ENCODE peak calls at places on chromosomes 4 and X, in six cellular contexts. One of them, this sample, is unnamed.
A peak's percentile ranks its signal among the peaks of the same experiment; 100 is the strongest.

GRCh38 chr4:148574941-148575340 is 132.7 kb upstream of the NR3C2 start:
- DNase-seq in psoas muscle: no peak
- DNase-seq in SJSA1: no peak
- DNase-seq in left ventricle myocardium inferior: no peak
- DNase-seq in transverse colon: no peak
- DNase-seq in H9: no peak
- DNase-seq in this sample: no peak

GRCh38 chr4:83686166-83686565 is 150.3 kb downstream of the GPAT3 start:
- DNase-seq in psoas muscle: no peak
- DNase-seq in SJSA1: no peak
- DNase-seq in left ventricle myocardium inferior: no peak
- DNase-seq in transverse colon: no peak
- DNase-seq in H9: no peak
- DNase-seq in this sample: no peak

GRCh38 chrX:34927866-34928265 is 14.7 kb upstream of the FAM47B start:
- DNase-seq in psoas muscle: no peak
- DNase-seq in SJSA1: no peak
- DNase-seq in left ventricle myocardium inferior: no peak
- DNase-seq in transverse colon: no peak
- DNase-seq in H9: no peak
- DNase-seq in this sample: no peak

GRCh38 chrX:5632061-5632614 is 596.5 kb downstream of the NLGN4X start:
- DNase-seq in psoas muscle: no peak
- DNase-seq in SJSA1: no peak
- DNase-seq in left ventricle myocardium inferior: no peak
- DNase-seq in transverse colon: no peak
- DNase-seq in H9: no peak
- DNase-seq in this sample: no peak

GRCh38 chrX:2351999-2352995 is 148.5 kb downstream of the DHRSX start:
- DNase-seq in psoas muscle: peak; percentile 20
- DNase-seq in SJSA1: peak; percentile 95
- DNase-seq in left ventricle myocardium inferior: no peak
- DNase-seq in transverse colon: no peak
- DNase-seq in H9: no peak
- DNase-seq in this sample: no peak

GRCh38 chrX:115562492-115562872 is 1.5 kb downstream of the PLS3 start:
- DNase-seq in psoas muscle: no peak
- DNase-seq in SJSA1: no peak
- DNase-seq in left ventricle myocardium inferior: no peak
- DNase-seq in transverse colon: no peak
- DNase-seq in H9: peak; percentile 46
- DNase-seq in this sample: no peak

GRCh38 chrX:132480581-132481203 is 8.1 kb downstream of the MBNL3 start:
- DNase-seq in psoas muscle: peak; percentile 11
- DNase-seq in SJSA1: no peak
- DNase-seq in left ventricle myocardium inferior: no peak
- DNase-seq in transverse colon: peak; percentile 64
- DNase-seq in H9: no peak
- DNase-seq in this sample: no peak

GRCh38 chr4:107951551-107951950 is 20.2 kb downstream of the CYP2U1 start:
- DNase-seq in psoas muscle: no peak
- DNase-seq in SJSA1: no peak
- DNase-seq in left ventricle myocardium inferior: no peak
- DNase-seq in transverse colon: no peak
- DNase-seq in H9: no peak
- DNase-seq in this sample: no peak

GRCh38 chr4:124030038-124030638 is 633.5 kb downstream of the SPRY1 start:
- DNase-seq in psoas muscle: no peak
- DNase-seq in SJSA1: no peak
- DNase-seq in left ventricle myocardium inferior: peak; percentile 38
- DNase-seq in transverse colon: no peak
- DNase-seq in H9: no peak
- DNase-seq in this sample: no peak

GRCh38 chrX:42776195-42776594 is 1.8 kb downstream of the PPP1R2C start:
- DNase-seq in psoas muscle: no peak
- DNase-seq in SJSA1: no peak
- DNase-seq in left ventricle myocardium inferior: no peak
- DNase-seq in transverse colon: no peak
- DNase-seq in H9: no peak
- DNase-seq in this sample: no peak

GRCh38 chr4:2262145-2262943 is 435 bp upstream of the MXD4 start:
- DNase-seq in psoas muscle: peak; percentile 100
- DNase-seq in SJSA1: peak; percentile 95
- DNase-seq in left ventricle myocardium inferior: peak; percentile 100
- DNase-seq in transverse colon: peak; percentile 99
- DNase-seq in H9: peak; percentile 99
- DNase-seq in this sample: peak; percentile 100
- H3K4me1 ChIP-seq in psoas muscle: peaks cover 60% of the 10 kb centered on the region
- H3K4me1 ChIP-seq in SJSA1: no peaks in the 10 kb centered on the region
- H3K4me1 ChIP-seq in left ventricle myocardium inferior: peaks cover 91% of the 10 kb centered on the region
- H3K4me1 ChIP-seq in transverse colon: peaks cover 68% of the 10 kb centered on the region
- H3K4me1 ChIP-seq in H9: peaks cover 2% of the 10 kb centered on the region
- H3K4me1 ChIP-seq in this sample: peaks cover 34% of the 10 kb centered on the region

DNA sequence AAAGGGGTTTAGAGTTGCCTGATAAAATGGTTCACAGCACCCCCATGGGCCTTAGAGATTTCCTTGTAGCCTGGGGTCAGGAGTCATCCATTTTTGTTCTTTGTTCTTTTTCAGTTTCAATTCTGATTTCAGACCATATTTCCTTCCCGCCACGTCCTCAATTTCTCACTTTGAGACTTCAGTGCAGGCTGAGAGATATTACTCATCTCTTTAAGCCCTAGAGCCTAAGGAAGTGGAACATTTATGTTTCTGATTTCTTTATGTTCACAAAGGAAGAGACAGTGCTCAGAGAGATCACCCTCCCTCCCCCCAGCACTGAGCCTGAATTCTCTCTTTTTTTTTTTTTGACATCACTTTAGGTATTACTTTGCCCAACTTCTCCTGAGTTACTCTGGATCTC is 56.3 kb downstream of the MSN start:
- DNase-seq in psoas muscle: no peak
- DNase-seq in SJSA1: no peak
- DNase-seq in left ventricle myocardium inferior: no peak
- DNase-seq in transverse colon: no peak
- DNase-seq in H9: no peak
- DNase-seq in this sample: no peak
- H3K4me1 ChIP-seq in psoas muscle: peaks cover 7% of the 10 kb centered on the region
- H3K4me1 ChIP-seq in SJSA1: peaks cover 13% of the 10 kb centered on the region
- H3K4me1 ChIP-seq in left ventricle myocardium inferior: peaks cover 68% of the 10 kb centered on the region
- H3K4me1 ChIP-seq in transverse colon: no peaks in the 10 kb centered on the region
- H3K4me1 ChIP-seq in H9: no peaks in the 10 kb centered on the region
- H3K4me1 ChIP-seq in this sample: peaks cover 5% of the 10 kb centered on the region

GRCh38 chrX:148538582-148538981 is 38.2 kb downstream of the AFF2 start:
- DNase-seq in psoas muscle: no peak
- DNase-seq in SJSA1: no peak
- DNase-seq in left ventricle myocardium inferior: no peak
- DNase-seq in transverse colon: no peak
- DNase-seq in H9: no peak
- DNase-seq in this sample: no peak
- H3K4me1 ChIP-seq in psoas muscle: no peaks in the 10 kb centered on the region
- H3K4me1 ChIP-seq in SJSA1: peaks cover 8% of the 10 kb centered on the region
- H3K4me1 ChIP-seq in left ventricle myocardium inferior: no peaks in the 10 kb centered on the region
- H3K4me1 ChIP-seq in transverse colon: no peaks in the 10 kb centered on the region
- H3K4me1 ChIP-seq in H9: peaks cover 5% of the 10 kb centered on the region
- H3K4me1 ChIP-seq in this sample: no peaks in the 10 kb centered on the region

GRCh38 chr4:153142700-153143438 is 61.4 kb upstream of the TRIM2 start:
- DNase-seq in psoas muscle: peak; percentile 55
- DNase-seq in SJSA1: peak; percentile 68
- DNase-seq in left ventricle myocardium inferior: peak; percentile 62
- DNase-seq in transverse colon: peak; percentile 85
- DNase-seq in H9: peak; percentile 72
- DNase-seq in this sample: no peak

GRCh38 chr4:153140294-153140693 is 63.9 kb upstream of the TRIM2 start:
- DNase-seq in psoas muscle: no peak
- DNase-seq in SJSA1: no peak
- DNase-seq in left ventricle myocardium inferior: no peak
- DNase-seq in transverse colon: no peak
- DNase-seq in H9: no peak
- DNase-seq in this sample: no peak

GRCh38 chr4:153143527-153144348 is 60.5 kb upstream of the TRIM2 start:
- DNase-seq in psoas muscle: no peak
- DNase-seq in SJSA1: no peak
- DNase-seq in left ventricle myocardium inferior: no peak
- DNase-seq in transverse colon: peak; percentile 29
- DNase-seq in H9: no peak
- DNase-seq in this sample: no peak

GRCh38 chr4:153138736-153139135 is 65.5 kb upstream of the TRIM2 start:
- DNase-seq in psoas muscle: no peak
- DNase-seq in SJSA1: no peak
- DNase-seq in left ventricle myocardium inferior: no peak
- DNase-seq in transverse colon: no peak
- DNase-seq in H9: no peak
- DNase-seq in this sample: no peak

GRCh38 chr4:153141238-153141637 is 63.0 kb upstream of the TRIM2 start:
- DNase-seq in psoas muscle: no peak
- DNase-seq in SJSA1: no peak
- DNase-seq in left ventricle myocardium inferior: no peak
- DNase-seq in transverse colon: no peak
- DNase-seq in H9: no peak
- DNase-seq in this sample: no peak
- H3K4me1 ChIP-seq in psoas muscle: no peaks in the 10 kb centered on the region
- H3K4me1 ChIP-seq in SJSA1: peaks cover 18% of the 10 kb centered on the region
- H3K4me1 ChIP-seq in left ventricle myocardium inferior: peaks cover 12% of the 10 kb centered on the region
- H3K4me1 ChIP-seq in transverse colon: peaks cover 20% of the 10 kb centered on the region
- H3K4me1 ChIP-seq in H9: peaks cover 2% of the 10 kb centered on the region
- H3K4me1 ChIP-seq in this sample: no peaks in the 10 kb centered on the region

DNA sequence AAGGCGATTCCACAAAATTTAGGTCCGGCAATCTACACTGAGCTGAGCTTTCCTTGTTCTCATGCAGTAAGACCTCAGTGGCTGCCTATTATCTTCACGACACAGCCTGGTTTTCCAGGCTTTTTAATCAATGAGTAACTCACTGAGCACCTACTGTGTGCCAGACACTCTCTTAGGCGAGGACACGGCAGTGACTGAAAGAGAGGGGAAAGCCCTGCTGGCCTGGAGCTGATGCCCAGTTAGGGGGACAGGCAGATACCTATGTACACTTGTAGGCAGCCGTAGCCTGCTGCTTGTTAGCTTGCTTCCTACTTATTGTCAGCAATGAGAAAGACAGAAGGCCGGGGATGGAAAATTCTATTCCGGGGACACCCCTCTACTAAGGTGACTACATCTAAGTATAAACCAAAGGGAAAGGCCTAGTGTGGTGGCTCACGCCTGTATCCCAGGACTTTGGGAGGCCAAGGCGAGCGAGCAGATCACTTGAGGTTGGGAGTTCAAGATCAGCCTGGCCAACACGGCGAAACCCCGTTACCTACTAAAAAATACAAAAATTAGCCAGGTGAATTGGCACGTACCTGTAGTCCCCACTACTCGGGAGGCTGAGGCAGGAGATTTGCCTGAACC is 3.8 kb downstream of the WDR1 start:
- DNase-seq in psoas muscle: no peak
- DNase-seq in SJSA1: no peak
- DNase-seq in left ventricle myocardium inferior: no peak
- DNase-seq in transverse colon: no peak
- DNase-seq in H9: no peak
- DNase-seq in this sample: no peak
- H3K4me1 ChIP-seq in psoas muscle: peaks cover 75% of the 10 kb centered on the region
- H3K4me1 ChIP-seq in SJSA1: peaks cover 42% of the 10 kb centered on the region
- H3K4me1 ChIP-seq in left ventricle myocardium inferior: peaks cover 92% of the 10 kb centered on the region
- H3K4me1 ChIP-seq in transverse colon: peaks cover 85% of the 10 kb centered on the region
- H3K4me1 ChIP-seq in H9: peaks cover 10% of the 10 kb centered on the region
- H3K4me1 ChIP-seq in this sample: peaks cover 24% of the 10 kb centered on the region

GRCh38 chr4:153512162-153512852 is 46.1 kb downstream of the TMEM131L start:
- DNase-seq in psoas muscle: no peak
- DNase-seq in SJSA1: no peak
- DNase-seq in left ventricle myocardium inferior: no peak
- DNase-seq in transverse colon: no peak
- DNase-seq in H9: no peak
- DNase-seq in this sample: no peak

GRCh38 chr4:153512952-153513500 is 46.9 kb downstream of the TMEM131L start:
- DNase-seq in psoas muscle: no peak
- DNase-seq in SJSA1: no peak
- DNase-seq in left ventricle myocardium inferior: no peak
- DNase-seq in transverse colon: no peak
- DNase-seq in H9: no peak
- DNase-seq in this sample: no peak

GRCh38 chr4:153513596-153513995 is 47.4 kb downstream of the TMEM131L start:
- DNase-seq in psoas muscle: no peak
- DNase-seq in SJSA1: no peak
- DNase-seq in left ventricle myocardium inferior: no peak
- DNase-seq in transverse colon: no peak
- DNase-seq in H9: no peak
- DNase-seq in this sample: no peak

GRCh38 chr4:153511104-153511503 is 44.9 kb downstream of the TMEM131L start:
- DNase-seq in psoas muscle: no peak
- DNase-seq in SJSA1: no peak
- DNase-seq in left ventricle myocardium inferior: no peak
- DNase-seq in transverse colon: no peak
- DNase-seq in H9: no peak
- DNase-seq in this sample: no peak

GRCh38 chr4:153514001-153514526 is 47.9 kb downstream of the TMEM131L start:
- DNase-seq in psoas muscle: no peak
- DNase-seq in SJSA1: peak; percentile 52
- DNase-seq in left ventricle myocardium inferior: no peak
- DNase-seq in transverse colon: no peak
- DNase-seq in H9: no peak
- DNase-seq in this sample: no peak
- H3K4me1 ChIP-seq in psoas muscle: peaks cover 54% of the 10 kb centered on the region
- H3K4me1 ChIP-seq in SJSA1: peaks cover 37% of the 10 kb centered on the region
- H3K4me1 ChIP-seq in left ventricle myocardium inferior: peaks cover 46% of the 10 kb centered on the region
- H3K4me1 ChIP-seq in transverse colon: peaks cover 35% of the 10 kb centered on the region
- H3K4me1 ChIP-seq in H9: peaks cover 9% of the 10 kb centered on the region
- H3K4me1 ChIP-seq in this sample: peaks cover 2% of the 10 kb centered on the region

GRCh38 chrX:136170109-136170800 is 22.9 kb downstream of the FHL1 start:
- DNase-seq in psoas muscle: no peak
- DNase-seq in SJSA1: no peak
- DNase-seq in left ventricle myocardium inferior: peak; percentile 24
- DNase-seq in transverse colon: no peak
- DNase-seq in H9: no peak
- DNase-seq in this sample: no peak
- H3K4me1 ChIP-seq in psoas muscle: peaks cover 15% of the 10 kb centered on the region
- H3K4me1 ChIP-seq in SJSA1: peaks cover 39% of the 10 kb centered on the region
- H3K4me1 ChIP-seq in left ventricle myocardium inferior: peaks cover 87% of the 10 kb centered on the region
- H3K4me1 ChIP-seq in transverse colon: peaks cover 17% of the 10 kb centered on the region
- H3K4me1 ChIP-seq in H9: no peaks in the 10 kb centered on the region
- H3K4me1 ChIP-seq in this sample: no peaks in the 10 kb centered on the region

DNA sequence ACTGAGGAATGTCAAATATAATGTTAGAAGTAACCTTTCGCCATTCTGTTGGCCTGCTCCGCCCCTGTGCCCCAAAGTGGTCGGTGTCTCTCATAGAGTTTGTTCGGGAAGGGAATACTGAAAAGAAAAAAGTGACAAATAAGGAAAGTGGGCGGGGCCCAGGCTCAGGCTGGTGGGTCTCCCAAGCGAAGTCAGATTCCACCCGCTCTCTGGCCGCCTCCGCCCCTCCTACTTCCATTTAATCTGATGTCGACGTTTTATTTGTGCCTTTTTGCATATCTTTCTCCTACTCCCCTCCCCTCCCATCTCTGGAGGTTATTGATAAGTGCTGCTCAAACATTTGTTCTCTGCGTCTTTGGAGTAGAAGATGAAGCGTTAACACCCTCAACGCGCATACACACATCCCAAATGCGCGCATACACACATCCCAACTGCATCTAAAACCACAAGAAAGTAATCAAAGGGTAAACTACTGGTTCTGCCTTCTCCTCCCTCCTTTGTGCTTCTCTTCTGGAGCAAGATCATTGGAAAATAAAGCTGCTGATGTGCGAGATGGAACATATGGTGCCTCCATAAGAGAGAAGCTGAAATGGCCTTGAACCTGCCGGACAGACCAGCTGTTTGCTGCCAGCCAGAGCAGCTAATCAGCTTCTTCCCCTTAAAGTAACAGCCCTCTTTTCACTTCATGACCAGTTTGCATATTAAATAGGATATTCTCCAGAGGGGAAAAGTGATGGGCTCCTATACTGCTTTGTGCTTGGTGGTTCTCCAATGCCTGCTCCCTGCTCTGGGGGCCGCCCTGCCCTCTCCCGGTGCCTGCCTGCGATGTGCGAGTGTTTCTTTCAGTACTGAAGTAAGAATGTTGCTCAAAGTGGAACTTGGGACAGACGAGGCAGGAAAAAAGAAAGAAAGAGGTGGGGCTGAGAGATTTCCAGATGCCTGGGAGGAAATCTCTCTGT is 3.1 kb downstream of the MAMLD1 start:
- DNase-seq in psoas muscle: peak; percentile 52
- DNase-seq in SJSA1: peak; percentile 59
- DNase-seq in left ventricle myocardium inferior: peak; percentile 48
- DNase-seq in transverse colon: peak; percentile 33
- DNase-seq in H9: peak; percentile 46
- DNase-seq in this sample: no peak
- H3K4me1 ChIP-seq in psoas muscle: no peaks in the 10 kb centered on the region
- H3K4me1 ChIP-seq in SJSA1: peaks cover 20% of the 10 kb centered on the region
- H3K4me1 ChIP-seq in left ventricle myocardium inferior: peaks cover 21% of the 10 kb centered on the region
- H3K4me1 ChIP-seq in transverse colon: peaks cover 27% of the 10 kb centered on the region
- H3K4me1 ChIP-seq in H9: no peaks in the 10 kb centered on the region
- H3K4me1 ChIP-seq in this sample: peaks cover 2% of the 10 kb centered on the region

This sample was measured in NT2/D1.